ENCODE peak calls at places on chromosomes 12 and 14, in nine cellular contexts. E, Q, U, S, W, I, M, J and D are unnamed samples.

GRCh38 chr14:38964630-38965029 is 138.4 kb downstream of the SEC23A start:
- DNase-seq in E (no peak), Q (peak; percentile 38), U (no peak), S (peak; percentile 5), W (peak; percentile 43), I (no peak), M (no peak), J (no peak), D (peak; percentile 79)

GRCh38 chr12:39230086-39230485 is 212.8 kb downstream of the KIF21A start:
- DNase-seq in E (no peak), Q (peak; percentile 56), U (no peak), S (no peak), W (no peak), I (no peak), M (peak; percentile 9), J (no peak), D (peak; percentile 28)

GRCh38 chr12:45292486-45293195 is 76.7 kb downstream of the ANO6 start:
- DNase-seq in E (no peak), Q (no peak), U (peak; percentile 41), S (no peak), W (no peak), I (no peak), M (peak; percentile 42), J (no peak), D (peak; percentile 75)

GRCh38 chr14:66074546-66074945 is 411.6 kb upstream of the CCDC196 start:
- DNase-seq in E (no peak), Q (no peak), U (no peak), S (no peak), W (no peak), I (no peak), M (no peak), J (no peak), D (no peak)

GRCh38 chr14:53999061-53999488 is 42.5 kb upstream of the BMP4 start:
- DNase-seq in E (no peak), Q (peak; percentile 48), U (no peak), S (peak; percentile 94), W (peak; percentile 73), I (no peak), M (no peak), J (no peak), D (peak; percentile 73)

GRCh38 chr14:93161411-93161940 is 23.2 kb downstream of the MOAP1 start:
- DNase-seq in E (no peak), Q (no peak), U (no peak), S (no peak), W (no peak), I (no peak), M (no peak), J (no peak), D (no peak)

GRCh38 chr12:38523920-38524319 is 207.3 kb downstream of the ALG10B start:
- DNase-seq in E (no peak), Q (no peak), U (no peak), S (no peak), W (no peak), I (no peak), M (no peak), J (no peak), D (no peak)

GRCh38 chr12:104852102-104852501 is 106.0 kb downstream of the SLC41A2 start:
- DNase-seq in E (no peak), Q (no peak), U (no peak), S (no peak), W (peak; percentile 40), I (no peak), M (no peak), J (no peak), D (no peak)

GRCh38 chr14:68364823-68365222 is 428.0 kb downstream of the ZFP36L1 start:
- DNase-seq in E (no peak), Q (peak; percentile 36), U (no peak), S (no peak), W (no peak), I (no peak), M (no peak), J (no peak), D (peak; percentile 25)

GRCh38 chr14:68362841-68363240 is 430.0 kb downstream of the ZFP36L1 start:
- DNase-seq in E (no peak), Q (no peak), U (no peak), S (no peak), W (no peak), I (no peak), M (no peak), J (no peak), D (no peak)

GRCh38 chr14:68363841-68364711 is 428.8 kb downstream of the ZFP36L1 start:
- DNase-seq in E (no peak), Q (peak; percentile 61), U (peak; percentile 74), S (no peak), W (no peak), I (peak; percentile 85), M (no peak), J (peak; percentile 87), D (peak; percentile 72)

GRCh38 chr14:68365228-68365627 is 427.6 kb downstream of the ZFP36L1 start:
- DNase-seq in E (no peak), Q (peak; percentile 51), U (no peak), S (peak; percentile 37), W (peak; percentile 30), I (no peak), M (peak; percentile 70), J (no peak), D (peak; percentile 78)

DNA sequence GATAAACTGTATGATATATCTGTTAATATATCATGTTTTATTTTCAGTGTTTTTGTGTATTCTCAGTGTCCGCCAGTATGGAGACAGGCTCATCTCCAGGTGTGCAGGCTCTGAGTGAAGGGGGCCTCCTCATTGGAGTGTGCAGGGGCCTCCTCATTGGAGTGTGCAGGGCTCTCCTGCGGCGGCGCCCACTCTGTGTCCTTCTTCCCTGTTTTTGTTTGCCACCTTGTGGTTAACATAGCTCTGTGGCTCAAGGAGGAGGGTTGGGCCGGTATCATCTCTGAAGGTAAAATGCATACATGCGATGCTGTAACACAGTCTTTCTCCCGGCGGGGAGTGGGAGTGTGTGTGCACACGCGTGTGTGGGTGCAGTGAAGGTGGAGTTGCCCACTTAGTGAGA is 429.5 kb downstream of the ZFP36L1 start:
- DNase-seq in E (peak; percentile 31), Q (no peak), U (peak; percentile 61), S (no peak), W (no peak), I (no peak), M (no peak), J (no peak), D (peak; percentile 25)
- H3K4me3 ChIP-seq in E (no peak overlapping the region), Q (no peak overlapping the region), U (no peak overlapping the region), S (no peak overlapping the region), W (no peak overlapping the region), I (no peak overlapping the region), M (no peak overlapping the region), J (no peak overlapping the region), D (no peak overlapping the region)

GRCh38 chr12:69239286-69239921 is at the start of gene CPSF6:
- DNase-seq in E (peak; percentile 94), Q (peak; percentile 91), U (peak; percentile 98), S (peak; percentile 44), W (peak; percentile 98), I (peak; percentile 99), M (peak; percentile 82), J (peak; percentile 98), D (peak; percentile 92)

GRCh38 chr12:69239922-69240624 is 704 bp downstream of the CPSF6 start:
- DNase-seq in E (peak; percentile 68), Q (peak; percentile 22), U (peak; percentile 73), S (no peak), W (peak; percentile 70), I (peak; percentile 90), M (no peak), J (peak; percentile 71), D (peak; percentile 23)

GRCh38 chr12:69243099-69244084 is 4.0 kb downstream of the CPSF6 start:
- DNase-seq in E (peak; percentile 27), Q (no peak), U (no peak), S (no peak), W (no peak), I (no peak), M (no peak), J (no peak), D (no peak)

GRCh38 chr12:69240625-69240984 is 1.2 kb downstream of the CPSF6 start:
- DNase-seq in E (no peak), Q (no peak), U (no peak), S (no peak), W (peak; percentile 44), I (no peak), M (peak; percentile 20), J (no peak), D (peak; percentile 22)

DNA sequence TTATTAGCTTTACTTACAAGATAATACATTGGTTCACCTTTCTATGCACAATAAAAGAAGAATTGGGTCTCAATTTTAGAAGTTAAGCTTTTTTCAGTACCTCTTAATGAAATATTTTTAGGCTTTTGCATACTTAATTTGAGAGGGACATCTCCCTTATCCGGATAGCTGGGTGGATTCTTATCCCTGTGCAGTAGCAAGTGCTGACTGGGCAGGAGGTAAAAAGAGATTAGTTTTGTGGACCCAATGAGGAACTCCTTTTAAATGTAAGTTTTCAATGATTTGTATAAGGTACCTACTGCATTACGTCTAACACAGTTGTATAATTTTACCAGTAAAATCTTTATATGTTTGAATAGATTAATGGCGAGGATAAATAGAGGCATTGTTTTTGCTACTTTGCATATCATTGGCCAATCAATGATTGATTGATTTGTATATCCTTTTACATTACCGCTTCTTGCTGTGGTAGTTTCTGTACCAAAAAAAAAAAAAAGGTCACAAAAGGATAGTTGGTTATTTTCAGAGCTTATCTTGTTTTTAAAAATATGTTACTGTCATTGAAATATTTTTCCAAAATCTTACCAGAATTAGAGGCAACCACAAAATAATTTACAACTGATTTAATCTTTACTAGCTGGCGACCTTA is 2.2 kb downstream of the CPSF6 start:
- DNase-seq in E (no peak), Q (no peak), U (no peak), S (no peak), W (peak; percentile 21), I (no peak), M (peak; percentile 15), J (no peak), D (no peak)
- H3K4me3 ChIP-seq in E (peak overlapping the region; percentile 88), Q (peak overlapping the region; percentile 85), U (peak overlapping the region; percentile 34), S (no peak overlapping the region), W (peak overlapping the region; percentile 95), I (no peak overlapping the region), M (peak overlapping the region; percentile 89), J (no peak overlapping the region), D (peak overlapping the region; percentile 18)

GRCh38 chr12:48979602-48980388 is 1.7 kb downstream of the WNT1 start:
- DNase-seq in E (no peak), Q (no peak), U (peak; percentile 75), S (no peak), W (no peak), I (no peak), M (no peak), J (peak; percentile 59), D (no peak)

GRCh38 chr12:48977290-48978281 is 536 bp upstream of the WNT1 start:
- DNase-seq in E (peak; percentile 79), Q (peak; percentile 48), U (peak; percentile 88), S (no peak), W (peak; percentile 83), I (peak; percentile 94), M (peak; percentile 65), J (peak; percentile 81), D (peak; percentile 38)

GRCh38 chr12:48978741-48979601 is 849 bp downstream of the WNT1 start:
- DNase-seq in E (no peak), Q (no peak), U (peak; percentile 65), S (no peak), W (no peak), I (no peak), M (no peak), J (no peak), D (no peak)

GRCh38 chr12:48980389-48980952 is 2.3 kb downstream of the WNT1 start:
- DNase-seq in E (no peak), Q (no peak), U (peak; percentile 57), S (no peak), W (no peak), I (no peak), M (no peak), J (no peak), D (no peak)

GRCh38 chr12:48978291-48978740 is at the start of gene WNT1:
- DNase-seq in E (no peak), Q (no peak), U (peak; percentile 51), S (no peak), W (peak; percentile 39), I (no peak), M (no peak), J (no peak), D (no peak)
- H3K4me3 ChIP-seq in E (peak within 1 kb of the TSS; percentile 12), Q (no peak within 1 kb of the TSS), U (peak within 1 kb of the TSS; percentile 26), S (peak within 1 kb of the TSS; percentile 14), W (peak within 1 kb of the TSS; percentile 32), I (no peak within 1 kb of the TSS), M (no peak within 1 kb of the TSS), J (no peak within 1 kb of the TSS), D (no peak within 1 kb of the TSS)

DNA sequence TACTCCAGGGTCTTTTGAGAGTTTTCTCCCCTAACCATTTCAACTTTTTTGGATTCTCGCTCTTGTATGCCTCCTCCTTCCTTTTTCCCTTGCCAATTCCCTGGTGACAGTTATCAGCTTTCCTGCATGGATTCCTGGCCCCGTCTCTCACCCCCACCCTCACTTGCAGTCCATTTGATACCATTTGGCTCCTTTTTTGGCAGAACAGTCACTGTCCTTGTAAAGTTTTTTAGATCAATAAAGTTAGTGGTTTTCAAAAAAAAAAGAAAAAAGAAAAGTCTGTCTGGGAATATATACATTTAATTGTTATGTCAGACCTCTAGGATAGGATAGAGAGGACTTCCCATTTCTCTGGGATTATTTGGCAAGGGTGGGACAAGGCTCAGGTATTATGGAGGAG is 42.1 kb downstream of the ACTN1 start:
- DNase-seq in E (no peak), Q (no peak), U (peak; percentile 79), S (no peak), W (no peak), I (no peak), M (no peak), J (no peak), D (no peak)
- H3K4me3 ChIP-seq in E (no peak overlapping the region), Q (no peak overlapping the region), U (no peak overlapping the region), S (no peak overlapping the region), W (no peak overlapping the region), I (no peak overlapping the region), M (no peak overlapping the region), J (no peak overlapping the region), D (no peak overlapping the region)